ENCODE peak calls at places on chromosomes 6 and 20, in ten cellular contexts. F is H4; X is CD8-positive, alpha-beta T cell; W is substantia nigra; T is H7; J is fibroblast of pulmonary artery; P is CD4-positive, alpha-beta T cell; N is osteocyte; S is BE2C; M is mesenteric fat pad. A is an unnamed sample.

GRCh38 chr20:3101737-3102574 is 17.4 kb upstream of the AVP start:
- DNase-seq in F (no peak), X (peak), W (no peak), T (no peak), J (no peak), P (peak), N (no peak), S (no peak), M (no peak), A (no peak)

GRCh38 chr6:13404115-13404891 is 76.0 kb upstream of the TBC1D7 start:
- DNase-seq in F (no peak), X (no peak), W (no peak), T (no peak), J (peak), P (no peak), N (no peak), S (no peak), M (peak), A (no peak)

GRCh38 chr20:56414842-56415765 is 3.0 kb downstream of the CASS4 start:
- DNase-seq in F (no peak), X (no peak), W (no peak), T (no peak), J (peak), P (no peak), N (no peak), S (no peak), M (no peak), A (no peak)

GRCh38 chr20:46709459-46710148 is at the start of gene SLC2A10:
- DNase-seq in F (no peak), X (no peak), W (no peak), T (peak), J (peak), P (no peak), N (peak), S (peak), M (no peak), A (no peak)

GRCh38 chr6:19268718-19269117 is 568.5 kb upstream of the ID4 start:
- DNase-seq in F (no peak), X (no peak), W (no peak), T (no peak), J (no peak), P (no peak), N (no peak), S (no peak), M (no peak), A (no peak)

GRCh38 chr6:131976545-131977061 is 25.4 kb upstream of the CCN2 start:
- DNase-seq in F (no peak), X (no peak), W (no peak), T (no peak), J (peak), P (no peak), N (no peak), S (no peak), M (no peak), A (no peak)

GRCh38 chr6:44712353-44713147 is 325.0 kb downstream of the CDC5L start:
- DNase-seq in F (no peak), X (no peak), W (no peak), T (no peak), J (no peak), P (no peak), N (peak), S (peak), M (no peak), A (no peak)

GRCh38 chr6:121485359-121485809 is 49.9 kb downstream of the GJA1 start:
- DNase-seq in F (no peak), X (no peak), W (no peak), T (no peak), J (peak), P (no peak), N (no peak), S (no peak), M (no peak), A (no peak)

GRCh38 chr6:137226682-137227081 is 7.5 kb upstream of the IFNGR1 start:
- DNase-seq in F (no peak), X (no peak), W (no peak), T (no peak), J (no peak), P (no peak), N (no peak), S (no peak), M (no peak), A (no peak)

GRCh38 chr6:29705389-29706231 is 17.6 kb upstream of the HLA-F start:
- DNase-seq in F (peak), X (no peak), W (no peak), T (peak), J (peak), P (no peak), N (no peak), S (peak), M (no peak), A (no peak)

GRCh38 chr20:34549291-34549928 is 9.1 kb upstream of the MAP1LC3A start:
- DNase-seq in F (no peak), X (no peak), W (no peak), T (peak), J (peak), P (no peak), N (no peak), S (no peak), M (no peak), A (no peak)

GRCh38 chr6:31663961-31664789 is 622 bp downstream of the GPANK1 start:
- DNase-seq in F (peak), X (no peak), W (no peak), T (peak), J (peak), P (no peak), N (no peak), S (peak), M (no peak), A (no peak)

GRCh38 chr6:167745660-167746376 is 80.9 kb upstream of the AFDN start:
- DNase-seq in F (no peak), X (no peak), W (no peak), T (no peak), J (no peak), P (no peak), N (no peak), S (no peak), M (no peak), A (no peak)

GRCh38 chr20:33684533-33685327 is 1.5 kb downstream of the E2F1 start:
- DNase-seq in F (no peak), X (no peak), W (no peak), T (peak), J (peak), P (no peak), N (no peak), S (peak), M (no peak), A (no peak)

GRCh38 chr6:168950500-168951223 is 303.0 kb downstream of the THBS2 start:
- DNase-seq in F (no peak), X (no peak), W (no peak), T (no peak), J (no peak), P (no peak), N (no peak), S (no peak), M (no peak), A (no peak)

GRCh38 chr20:22382742-22383141 is 201.6 kb downstream of the FOXA2 start:
- DNase-seq in F (no peak), X (no peak), W (no peak), T (no peak), J (peak), P (no peak), N (no peak), S (no peak), M (no peak), A (no peak)